ENCODE peak calls at places on chromosome 5, in eight cellular contexts. D is heart right ventricle; R is suprapubic skin; H is psoas muscle; Y is NT2/D1; U is CD8-positive, alpha-beta T cell; I is GM23338; F is lung. J is an unnamed sample. For H3K4me1, the result is how much of the 10 kb centered on the place peaks cover.

GRCh38 chr5:62211405-62211804 is 94.6 kb upstream of the KIF2A start:
- DNase-seq in H (no peak), I (no peak), R (no peak), U (no peak), F (no peak), D (no peak), Y (no peak), J (no peak)

GRCh38 chr5:66410056-66410455 is 186.1 kb upstream of the MAST4 start:
- DNase-seq in U (no peak), I (no peak), R (no peak), D (peak), Y (no peak), H (no peak), F (no peak), J (no peak)

GRCh38 chr5:134022333-134022732 is 17.6 kb upstream of the VDAC1 start:
- DNase-seq in R (no peak), U (no peak), F (no peak), D (no peak), Y (no peak), I (no peak), H (no peak), J (no peak)

GRCh38 chr5:10590226-10591047 is 26.6 kb downstream of the ANKRD33B start:
- DNase-seq in U (no peak), F (no peak), H (no peak), I (peak), R (no peak), Y (peak), D (peak), J (no peak)

GRCh38 chr5:87195104-87195581 is 72.5 kb upstream of the RASA1 start:
- DNase-seq in I (no peak), D (no peak), F (no peak), U (no peak), Y (no peak), H (no peak), R (no peak), J (no peak)

GRCh38 chr5:135233477-135233876 is 165.6 kb downstream of the MACROH2A1 start:
- DNase-seq in U (no peak), I (no peak), F (no peak), R (no peak), D (no peak), Y (no peak), H (peak), J (no peak)

GRCh38 chr5:73442960-73443627 is 5.5 kb downstream of the FOXD1 start:
- DNase-seq in F (no peak), Y (no peak), U (no peak), H (no peak), I (no peak), D (no peak), R (no peak), J (no peak)

GRCh38 chr5:27130587-27130986 is 92.2 kb upstream of the CDH9 start:
- DNase-seq in Y (no peak), U (no peak), D (no peak), F (no peak), R (no peak), H (no peak), I (no peak), J (no peak)

GRCh38 chr5:159175547-159175946 is 33.8 kb downstream of the RNF145 start:
- DNase-seq in F (no peak), Y (no peak), H (no peak), D (no peak), U (no peak), I (no peak), R (no peak), J (no peak)

GRCh38 chr5:65946198-65946745 is 19.9 kb downstream of the ERBIN start:
- DNase-seq in U (no peak), H (no peak), R (no peak), I (no peak), F (no peak), D (no peak), Y (no peak), J (no peak)

GRCh38 chr5:116559673-116560164 is 14.9 kb downstream of the SEMA6A start:
- DNase-seq in D (no peak), H (no peak), Y (no peak), R (no peak), U (no peak), F (no peak), I (peak), J (no peak)

GRCh38 chr5:44774279-44774880 is 34.4 kb upstream of the MRPS30 start:
- DNase-seq in Y (no peak), I (peak), U (no peak), R (no peak), F (no peak), H (no peak), D (no peak), J (no peak)

GRCh38 chr5:68884893-68885292 is 208.9 kb upstream of the SLC30A5 start:
- DNase-seq in R (no peak), F (no peak), D (no peak), Y (no peak), U (no peak), I (peak), H (no peak), J (no peak)

GRCh38 chr5:1086137-1086536 is 25.7 kb downstream of the SLC12A7 start:
- DNase-seq in Y (no peak), D (no peak), U (no peak), H (no peak), I (no peak), F (no peak), R (no peak), J (no peak)

GRCh38 chr5:56298329-56298962 is 65.3 kb upstream of the ANKRD55 start:
- DNase-seq in H (no peak), U (no peak), I (no peak), Y (no peak), D (peak), R (no peak), F (no peak), J (no peak)

GRCh38 chr5:86748538-86749105 is 130.9 kb downstream of the COX7C start:
- DNase-seq in F (no peak), H (no peak), U (no peak), D (no peak), I (no peak), Y (no peak), R (no peak), J (no peak)

GRCh38 chr5:68011801-68012200 is 203.8 kb upstream of the PIK3R1 start:
- DNase-seq in F (no peak), U (no peak), I (no peak), H (no peak), R (no peak), Y (no peak), D (no peak), J (no peak)

GRCh38 chr5:73783823-73784222 is 157.8 kb downstream of the ARHGEF28 start:
- DNase-seq in U (no peak), I (no peak), F (no peak), H (no peak), Y (no peak), D (no peak), R (no peak), J (no peak)

GRCh38 chr5:140882591-140882899 is 621 bp downstream of the PCDHA13 start:
- DNase-seq in U (no peak), D (no peak), I (peak), Y (no peak), R (no peak), F (peak), H (no peak), J (no peak)

GRCh38 chr5:84306617-84307016 is 78.1 kb downstream of the EDIL3 start:
- DNase-seq in U (no peak), I (no peak), H (no peak), Y (no peak), D (no peak), F (no peak), R (no peak), J (no peak)

GRCh38 chr5:143166080-143166479 is 237.4 kb downstream of the NR3C1 start:
- DNase-seq in D (no peak), I (no peak), R (no peak), F (no peak), U (no peak), H (no peak), Y (no peak), J (no peak)

GRCh38 chr5:168216989-168217388 is 74.5 kb upstream of the WWC1 start:
- DNase-seq in U (no peak), I (no peak), H (no peak), D (no peak), Y (no peak), F (no peak), R (no peak), J (no peak)

GRCh38 chr5:168219515-168220410 is 71.7 kb upstream of the WWC1 start:
- DNase-seq in R (no peak), H (no peak), U (no peak), Y (peak), F (peak), I (peak), D (peak), J (no peak)

GRCh38 chr5:168215646-168216045 is 75.8 kb upstream of the WWC1 start:
- DNase-seq in U (no peak), F (no peak), I (peak), D (no peak), Y (no peak), H (no peak), R (no peak), J (no peak)

GRCh38 chr5:168217497-168217896 is 73.9 kb upstream of the WWC1 start:
- DNase-seq in R (no peak), Y (no peak), D (no peak), H (no peak), U (no peak), F (no peak), I (no peak), J (no peak)

DNA sequence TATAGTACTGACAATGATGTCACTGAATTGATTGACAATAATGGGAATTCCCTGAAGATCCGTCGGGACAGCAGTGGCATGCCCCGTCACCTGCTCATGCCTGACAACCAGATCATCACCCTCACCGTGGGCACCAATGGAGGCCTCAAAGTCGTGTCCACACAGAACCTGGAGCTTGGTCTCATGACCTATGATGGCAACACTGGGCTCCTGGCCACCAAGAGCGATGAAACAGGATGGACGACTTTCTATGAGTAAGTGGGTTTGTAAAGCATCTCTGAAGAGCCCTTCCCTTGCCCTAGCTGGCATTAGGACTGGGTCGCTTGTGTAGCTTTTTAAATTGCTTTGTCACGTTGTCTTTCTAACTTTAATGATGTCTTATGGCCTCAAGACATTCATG is 72.7 kb upstream of the WWC1 start:
- DNase-seq in F (no peak), R (no peak), I (no peak), U (no peak), D (no peak), H (no peak), Y (no peak), J (no peak)
- H3K4me1 ChIP-seq in F (under half), R (under half), I (under half), U (under half), D (under half), H (under half), Y (under half), J (under half)

GRCh38 chr5:132497488-132497997 is 7.0 kb upstream of the IRF1 start:
- DNase-seq in Y (no peak), I (peak), H (peak), R (no peak), D (peak), U (no peak), F (peak), J (peak)
- H3K4me3 ChIP-seq in Y (peak), I (peak), H (peak), R (peak), D (peak), U (peak), F (no peak), J (no peak)

GRCh38 chr5:132414634-132415377 is 45.3 kb downstream of the SLC22A5 start:
- DNase-seq in R (no peak), U (no peak), I (no peak), D (no peak), F (no peak), Y (no peak), H (no peak), J (no peak)
- H3K4me1 ChIP-seq in R (half or more), U (half or more), I (under half), D (half or more), F (under half), Y (under half), H (half or more), J (under half)

DNA sequence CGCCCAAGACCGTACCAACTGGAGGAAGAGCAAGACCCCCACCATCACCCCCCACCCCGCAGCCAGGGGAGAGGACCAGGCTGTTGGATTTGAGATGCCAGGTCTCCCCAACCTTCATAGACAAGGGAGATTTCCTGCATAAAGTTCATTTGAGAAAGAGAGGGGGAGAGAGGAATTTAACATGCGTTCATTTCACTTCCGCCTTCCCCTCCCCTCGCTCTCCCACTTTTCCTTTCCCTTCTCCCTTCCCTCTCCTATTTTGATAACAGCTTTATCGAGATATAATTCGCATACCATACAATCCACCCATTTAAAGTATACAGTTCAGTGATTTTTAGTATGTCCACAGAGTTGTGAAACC is 4.2 kb upstream of the NKX2-5 start:
- DNase-seq in H (no peak), R (no peak), D (no peak), F (no peak), U (no peak), Y (no peak), I (peak), J (no peak)
- H3K4me3 ChIP-seq in H (no peak), R (peak), D (peak), F (no peak), U (no peak), Y (peak), I (peak), J (no peak)

GRCh38 chr5:150618588-150619281 is 21.7 kb upstream of the SYNPO start:
- DNase-seq in U (no peak), H (no peak), F (no peak), D (peak), I (no peak), Y (no peak), R (no peak), J (no peak)

GRCh38 chr5:150618188-150618587 is 22.3 kb upstream of the SYNPO start:
- DNase-seq in D (no peak), U (no peak), R (no peak), Y (no peak), I (no peak), F (no peak), H (no peak), J (no peak)

GRCh38 chr5:150621301-150621700 is 19.2 kb upstream of the SYNPO start:
- DNase-seq in Y (no peak), U (no peak), D (no peak), I (no peak), R (no peak), H (no peak), F (no peak), J (no peak)

GRCh38 chr5:150622157-150622556 is 18.3 kb upstream of the SYNPO start:
- DNase-seq in R (no peak), I (no peak), H (peak), D (no peak), F (no peak), U (no peak), Y (no peak), J (no peak)

GRCh38 chr5:150619359-150620230 is 20.9 kb upstream of the SYNPO start:
- DNase-seq in I (no peak), Y (no peak), H (no peak), R (no peak), D (peak), F (peak), U (no peak), J (peak)
- H3K4me1 ChIP-seq in I (under half), Y (under half), H (half or more), R (half or more), D (half or more), F (under half), U (under half), J (under half)

DNA sequence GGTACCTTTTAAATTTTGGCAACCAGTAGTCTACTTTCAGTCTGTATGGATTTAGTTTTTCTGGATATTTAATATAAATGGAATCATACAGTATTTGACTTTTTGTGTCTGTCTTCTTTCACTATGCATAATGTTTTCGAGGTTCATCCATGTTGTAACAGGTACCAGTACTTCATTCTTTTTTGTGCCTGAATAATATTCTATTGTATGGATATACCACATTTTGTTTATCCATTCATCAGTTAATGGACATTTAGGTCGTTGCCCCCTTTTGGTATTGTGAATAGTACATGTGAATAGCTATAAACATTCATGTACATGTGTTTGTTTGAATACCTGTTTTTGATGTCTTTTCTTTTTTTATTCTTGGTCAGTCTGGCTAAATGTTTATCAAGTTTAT is 19.1 kb upstream of the TBCA start:
- DNase-seq in D (no peak), U (no peak), Y (no peak), I (no peak), R (no peak), F (no peak), H (no peak), J (no peak)
- H3K4me3 ChIP-seq in D (no peak), U (no peak), Y (no peak), I (no peak), R (no peak), F (no peak), H (no peak), J (no peak)

GRCh38 chr5:32584651-32585050 is 706 bp upstream of the SUB1 start:
- DNase-seq in I (no peak), Y (no peak), D (no peak), U (no peak), F (no peak), H (no peak), R (no peak), J (no peak)
- H3K4me1 ChIP-seq in I (under half), Y (under half), D (under half), U (under half), F (under half), H (under half), R (under half), J (under half)

GRCh38 chr5:139108056-139108811 is 89.9 kb downstream of the SIL1 start:
- DNase-seq in D (no peak), I (no peak), U (no peak), H (no peak), Y (no peak), F (no peak), R (no peak), J (no peak)

GRCh38 chr5:139104577-139105271 is 93.4 kb downstream of the SIL1 start:
- DNase-seq in D (peak), H (peak), R (no peak), F (peak), Y (no peak), U (no peak), I (no peak), J (peak)

GRCh38 chr5:139103762-139104161 is 94.4 kb downstream of the SIL1 start:
- DNase-seq in I (no peak), Y (no peak), R (no peak), U (no peak), F (no peak), D (no peak), H (no peak), J (no peak)

GRCh38 chr5:139100825-139101224 is 97.3 kb downstream of the SIL1 start:
- DNase-seq in I (no peak), U (no peak), D (no peak), R (no peak), Y (no peak), H (no peak), F (no peak), J (no peak)

DNA sequence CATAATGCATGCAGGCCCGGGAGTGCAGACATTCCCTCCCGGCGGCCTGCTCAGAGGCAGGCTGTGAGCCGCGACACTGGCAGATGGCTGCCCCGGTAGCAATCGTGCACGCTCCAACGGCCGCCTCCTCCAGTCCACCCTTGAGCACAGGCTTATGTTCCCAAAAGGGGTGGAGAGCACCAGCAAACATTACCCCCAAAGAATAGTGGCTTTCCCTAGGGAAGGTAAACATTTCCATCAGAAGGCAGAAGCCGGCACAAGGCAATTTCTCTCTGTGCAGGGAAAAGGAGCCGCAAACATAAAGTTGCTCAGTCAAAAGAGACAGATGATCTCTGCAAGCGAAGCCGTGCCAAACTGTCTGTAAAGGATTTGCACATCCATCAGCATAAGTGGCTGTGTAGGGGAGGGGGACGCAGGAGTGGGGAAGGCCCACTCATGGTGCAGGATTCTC is 92.5 kb downstream of the SIL1 start:
- DNase-seq in F (no peak), D (no peak), U (no peak), Y (no peak), I (peak), H (no peak), R (no peak), J (no peak)
- H3K4me3 ChIP-seq in F (no peak), D (no peak), U (no peak), Y (no peak), I (no peak), H (peak), R (no peak), J (no peak)

GRCh38 chr5:95843733-95844223 is 21.3 kb upstream of the GLRX start:
- DNase-seq in Y (no peak), U (no peak), H (no peak), F (no peak), I (no peak), D (no peak), R (no peak), J (no peak)
- H3K4me1 ChIP-seq in Y (under half), U (under half), H (under half), F (under half), I (under half), D (under half), R (under half), J (under half)

DNA sequence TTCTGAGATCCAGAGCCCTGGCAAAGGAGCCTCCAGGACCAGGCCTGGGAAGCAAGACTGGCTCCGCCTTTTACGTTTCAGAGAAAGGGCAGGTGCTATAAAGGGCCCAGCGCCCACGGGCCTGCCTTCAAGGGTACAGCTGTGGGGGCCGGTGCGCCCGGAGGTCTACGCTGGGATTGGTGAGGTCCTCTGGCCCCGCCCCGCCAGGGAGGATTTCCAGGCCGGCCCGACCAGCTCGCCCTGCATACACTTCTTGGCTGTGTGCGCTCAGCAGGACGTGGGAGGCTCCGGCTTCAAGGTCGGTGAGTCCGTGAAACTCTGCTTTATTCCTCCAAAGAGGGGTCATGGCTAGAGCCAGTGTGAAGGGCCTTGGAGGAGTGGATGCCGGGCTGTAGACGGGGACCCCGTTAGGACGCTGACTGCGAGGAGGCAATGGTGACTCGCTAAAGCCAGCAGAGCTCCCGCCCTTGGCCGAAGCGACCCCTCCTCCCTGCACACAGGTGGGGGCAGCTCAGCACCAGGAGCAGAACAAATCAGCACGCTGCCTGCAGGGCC is at the start of gene CKMT2:
- DNase-seq in D (peak), H (peak), R (peak), U (no peak), F (peak), I (peak), Y (no peak), J (peak)
- H3K4me3 ChIP-seq in D (peak), H (peak), R (peak), U (no peak), F (no peak), I (peak), Y (peak), J (peak)